ENCODE peak calls at places on chromosome X, in nine cellular contexts. V is ovary, W is suprapubic skin, B is tibial nerve, Y is A549, F is transverse colon, T is HepG2, G is K562, D is upper lobe of left lung. C is an unnamed sample.

GRCh38 chrX:29851971-29852605 is 363.3 kb upstream of the MAGEB2 start:
- DNase-seq in V (no peak), W (no peak), B (no peak), Y (no peak), F (no peak), T (no peak), G (no peak), D (no peak), C (no peak)

GRCh38 chrX:120560405-120560841 is 339 bp downstream of the CUL4B start:
- DNase-seq in V (no peak), W (no peak), B (peak), Y (no peak), F (peak), T (peak), G (no peak), D (peak), C (peak)

GRCh38 chrX:103464774-103465117 is 54.5 kb downstream of the RAB40A start:
- DNase-seq in V (peak), W (peak), B (peak), Y (peak), F (peak), T (peak), G (peak), D (peak), C (peak)

GRCh38 chrX:56232221-56233082 is at the start of gene KLF8:
- DNase-seq in V (peak), W (peak), B (peak), Y (no peak), F (peak), T (no peak), G (peak), D (peak), C (peak)

GRCh38 chrX:31329298-31329697 is 257.5 kb upstream of the FTHL17 start:
- DNase-seq in V (no peak), W (no peak), B (no peak), Y (no peak), F (no peak), T (no peak), G (no peak), D (no peak), C (no peak)

GRCh38 chrX:47836164-47837072 is at the start of gene ZNF81:
- DNase-seq in V (peak), W (peak), B (peak), Y (peak), F (peak), T (peak), G (peak), D (peak), C (peak)

GRCh38 chrX:75155830-75156525 is at the start of gene ABCB7:
- DNase-seq in V (peak), W (peak), B (peak), Y (peak), F (peak), T (peak), G (peak), D (peak), C (peak)

GRCh38 chrX:150569155-150569477 is 695 bp downstream of the MTM1 start:
- DNase-seq in V (no peak), W (no peak), B (no peak), Y (no peak), F (peak), T (no peak), G (no peak), D (peak), C (peak)

GRCh38 chrX:130100180-130100579 is 10.1 kb downstream of the ELF4 start:
- DNase-seq in V (no peak), W (peak), B (peak), Y (no peak), F (peak), T (no peak), G (no peak), D (peak), C (no peak)

GRCh38 chrX:17553451-17553850 is 178.5 kb downstream of the NHS start:
- DNase-seq in V (no peak), W (no peak), B (no peak), Y (no peak), F (peak), T (no peak), G (no peak), D (no peak), C (peak)

GRCh38 chrX:136754641-136755040 is 26.1 kb downstream of the ARHGEF6 start:
- DNase-seq in V (no peak), W (no peak), B (no peak), Y (no peak), F (no peak), T (no peak), G (no peak), D (peak), C (no peak)

GRCh38 chrX:31319586-31319985 is 247.7 kb upstream of the FTHL17 start:
- DNase-seq in V (no peak), W (no peak), B (no peak), Y (no peak), F (no peak), T (no peak), G (no peak), D (no peak), C (no peak)

GRCh38 chrX:5236096-5236495 is 992.6 kb downstream of the NLGN4X start:
- DNase-seq in V (no peak), W (no peak), B (no peak), Y (peak), F (no peak), T (no peak), G (no peak), D (peak), C (no peak)

GRCh38 chrX:49725923-49726904 is 30.4 kb upstream of the PAGE1 start:
- DNase-seq in V (no peak), W (no peak), B (no peak), Y (no peak), F (no peak), T (no peak), G (no peak), D (no peak), C (no peak)

GRCh38 chrX:115602729-115603389 is 41.9 kb downstream of the PLS3 start:
- DNase-seq in V (no peak), W (no peak), B (no peak), Y (no peak), F (no peak), T (no peak), G (no peak), D (no peak), C (no peak)

GRCh38 chrX:134868766-134869495 is 121.9 kb upstream of the SMIM10 start:
- DNase-seq in V (no peak), W (no peak), B (no peak), Y (no peak), F (no peak), T (no peak), G (no peak), D (no peak), C (no peak)

GRCh38 chrX:42094208-42094607 is 170.9 kb upstream of the CASK start:
- DNase-seq in V (no peak), W (no peak), B (no peak), Y (no peak), F (no peak), T (no peak), G (no peak), D (no peak), C (no peak)

GRCh38 chrX:153455571-153455970 is 9.7 kb upstream of the TREX2 start:
- DNase-seq in V (no peak), W (no peak), B (no peak), Y (no peak), F (no peak), T (no peak), G (no peak), D (no peak), C (no peak)

GRCh38 chrX:115030635-115031034 is 13.2 kb upstream of the IL13RA2 start:
- DNase-seq in V (no peak), W (no peak), B (no peak), Y (no peak), F (peak), T (no peak), G (no peak), D (peak), C (peak)

GRCh38 chrX:65894138-65894537 is 145.7 kb downstream of the VSIG4 start:
- DNase-seq in V (no peak), W (no peak), B (no peak), Y (no peak), F (peak), T (no peak), G (no peak), D (no peak), C (no peak)

GRCh38 chrX:41518127-41518840 is 71.1 kb downstream of the NYX start:
- DNase-seq in V (no peak), W (no peak), B (no peak), Y (no peak), F (no peak), T (no peak), G (no peak), D (no peak), C (no peak)

GRCh38 chrX:70592091-70592490 is 147.5 kb downstream of the DLG3 start:
- DNase-seq in V (no peak), W (no peak), B (no peak), Y (peak), F (no peak), T (no peak), G (no peak), D (no peak), C (no peak)

GRCh38 chrX:1420371-1420770 is 28.5 kb upstream of the SLC25A6 start:
- DNase-seq in V (no peak), W (peak), B (no peak), Y (no peak), F (no peak), T (no peak), G (no peak), D (no peak), C (no peak)

GRCh38 chrX:1421433-1422134 is 29.7 kb upstream of the SLC25A6 start:
- DNase-seq in V (no peak), W (peak), B (no peak), Y (no peak), F (no peak), T (no peak), G (no peak), D (no peak), C (no peak)

GRCh38 chrX:1419545-1420355 is 27.8 kb upstream of the SLC25A6 start:
- DNase-seq in V (no peak), W (peak), B (no peak), Y (no peak), F (no peak), T (no peak), G (no peak), D (no peak), C (no peak)

GRCh38 chrX:1423215-1423614 is 29.5 kb downstream of the ASMTL start:
- DNase-seq in V (no peak), W (peak), B (no peak), Y (no peak), F (no peak), T (no peak), G (no peak), D (no peak), C (no peak)

GRCh38 chrX:1422135-1422465 is 30.2 kb upstream of the SLC25A6 start:
- DNase-seq in V (no peak), W (no peak), B (no peak), Y (no peak), F (no peak), T (no peak), G (no peak), D (no peak), C (no peak)
- TF ChIP-seq EP300 in V (no peak), W (no peak), B (no peak), Y (no peak), F (no peak), T (no peak), G (no peak), D (no peak), C (no peak)

GRCh38 chrX:46601283-46601682 is 27.7 kb downstream of the CHST7 start:
- DNase-seq in V (no peak), W (no peak), B (no peak), Y (no peak), F (no peak), T (no peak), G (no peak), D (no peak), C (no peak)
- TF ChIP-seq EP300 in V (no peak), W (no peak), B (no peak), Y (no peak), F (no peak), T (no peak), G (no peak), D (no peak), C (no peak)

DNA sequence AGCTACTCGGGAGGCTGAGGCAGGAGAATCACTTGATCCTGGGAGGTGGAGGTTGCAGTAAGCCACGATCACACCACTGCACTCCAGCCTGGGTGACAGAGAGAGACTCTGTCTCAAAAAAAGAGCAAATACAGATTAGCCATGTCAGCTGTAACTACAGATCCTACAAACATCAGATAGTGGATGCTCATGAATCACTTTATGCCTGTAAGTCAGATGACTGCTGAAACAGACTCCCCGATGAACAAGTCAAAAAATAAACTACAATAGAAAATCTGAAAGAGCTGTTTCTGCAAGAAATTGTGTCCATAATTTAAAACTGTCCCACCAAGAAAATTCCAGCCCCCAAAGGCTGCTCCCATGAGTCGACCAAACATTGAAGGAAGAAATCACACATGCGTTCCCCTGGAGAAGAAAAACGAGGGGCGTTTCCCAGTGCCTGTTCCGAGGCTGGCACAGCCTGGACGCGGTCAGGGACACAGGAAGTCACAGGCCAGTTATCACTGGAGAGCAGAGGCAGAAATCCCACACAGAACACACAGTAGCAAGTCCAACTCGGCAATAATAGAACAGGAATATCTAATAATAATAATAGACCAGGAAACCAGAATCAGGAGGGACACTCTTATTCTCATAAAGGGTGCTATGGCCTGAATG is 30.0 kb upstream of the GTPBP6 start:
- DNase-seq in V (peak), W (no peak), B (no peak), Y (no peak), F (no peak), T (no peak), G (no peak), D (no peak), C (no peak)
- TF ChIP-seq EP300 in V (no peak), W (no peak), B (no peak), Y (no peak), F (no peak), T (no peak), G (no peak), D (no peak), C (no peak)

DNA sequence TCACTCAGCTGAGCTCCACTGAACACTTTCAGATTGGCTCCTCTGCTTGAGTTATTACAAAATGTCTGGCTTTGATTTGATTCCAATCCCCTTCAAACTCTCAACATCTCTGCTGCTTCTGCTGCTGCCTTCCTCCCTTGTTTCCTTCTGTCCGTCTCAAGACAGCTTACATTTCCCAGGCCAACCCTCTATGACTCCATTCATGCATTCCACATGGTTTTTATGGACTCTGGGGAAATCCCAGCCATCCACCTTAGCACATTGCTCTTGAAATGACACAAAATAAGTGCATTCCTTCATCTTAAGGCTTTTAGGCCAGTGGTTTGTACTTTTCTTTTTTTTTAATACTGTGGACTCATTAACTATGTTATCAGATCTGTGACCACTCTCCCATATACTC is 68.5 kb upstream of the TMEM164 start:
- DNase-seq in V (no peak), W (no peak), B (no peak), Y (no peak), F (no peak), T (no peak), G (no peak), D (no peak), C (no peak)
- TF ChIP-seq EP300 in V (no peak), W (no peak), B (no peak), Y (no peak), F (no peak), T (no peak), G (no peak), D (no peak), C (no peak)

GRCh38 chrX:23803931-23804381 is 21.0 kb downstream of the SAT1 start:
- DNase-seq in V (no peak), W (peak), B (no peak), Y (peak), F (peak), T (peak), G (no peak), D (peak), C (peak)
- TF ChIP-seq EP300 in V (no peak), W (no peak), B (no peak), Y (peak), F (no peak), T (peak), G (no peak), D (no peak), C (no peak)

DNA sequence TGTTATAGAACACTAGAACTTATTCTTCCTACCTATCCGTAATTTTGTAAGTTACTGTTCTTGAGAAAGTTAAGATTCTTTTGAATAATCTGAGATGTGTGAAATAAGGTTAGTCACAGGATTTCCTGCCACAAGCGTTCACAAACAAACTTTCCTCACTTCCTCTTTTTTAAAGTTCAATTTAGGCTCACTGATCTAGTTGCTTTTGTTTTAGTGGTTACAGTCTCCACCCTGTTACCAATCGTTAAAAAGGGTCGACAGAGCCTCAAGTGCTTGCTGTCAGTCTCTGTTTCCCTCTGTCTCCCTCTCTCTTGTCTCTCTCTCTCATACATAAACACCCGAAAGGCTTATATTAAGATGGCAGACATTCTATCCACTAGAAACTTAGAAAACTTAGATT is 35.9 kb upstream of the STK26 start:
- DNase-seq in V (no peak), W (no peak), B (no peak), Y (no peak), F (no peak), T (no peak), G (no peak), D (no peak), C (no peak)
- TF ChIP-seq EP300 in V (no peak), W (no peak), B (no peak), Y (no peak), F (no peak), T (no peak), G (no peak), D (no peak), C (no peak)

GRCh38 chrX:68196939-68197791 is 236.1 kb downstream of the OPHN1 start:
- DNase-seq in V (no peak), W (no peak), B (peak), Y (peak), F (peak), T (peak), G (peak), D (peak), C (no peak)
- TF ChIP-seq EP300 in V (no peak), W (no peak), B (no peak), Y (no peak), F (no peak), T (no peak), G (no peak), D (no peak), C (no peak)

GRCh38 chrX:110180928-110181310 is 137.0 kb downstream of the AMMECR1 start:
- DNase-seq in V (no peak), W (no peak), B (no peak), Y (no peak), F (no peak), T (no peak), G (no peak), D (no peak), C (no peak)
- TF ChIP-seq EP300 in V (no peak), W (no peak), B (no peak), Y (no peak), F (no peak), T (no peak), G (no peak), D (no peak), C (no peak)

GRCh38 chrX:20623448-20623847 is 356.7 kb upstream of the RPS6KA3 start:
- DNase-seq in V (no peak), W (no peak), B (no peak), Y (peak), F (no peak), T (no peak), G (no peak), D (no peak), C (no peak)
- TF ChIP-seq EP300 in V (no peak), W (no peak), B (no peak), Y (no peak), F (no peak), T (no peak), G (no peak), D (no peak), C (no peak)

C was measured in stomach.